ENCODE peak calls at places on chromosomes 3 and 15, in five cellular contexts. G is fibroblast of lung, Q is GM23248, U is mesenchymal stem cell, A is neuronal stem cell. T is an unnamed sample.

GRCh38 chr15:48282186-48282585 is 49.0 kb upstream of the DUT start:
- DNase-seq in G (peak), Q (no peak), U (peak), A (no peak), T (no peak)

GRCh38 chr3:15055019-15055557 is 10.0 kb downstream of the MRPS25 start:
- DNase-seq in G (peak), Q (peak), U (no peak), A (no peak), T (no peak)

GRCh38 chr3:52194541-52195296 is 3.2 kb upstream of the ALAS1 start:
- DNase-seq in G (peak), Q (no peak), U (peak), A (no peak), T (no peak)

GRCh38 chr15:29156521-29156920 is 113.1 kb downstream of the NSMCE3 start:
- DNase-seq in G (no peak), Q (no peak), U (no peak), A (no peak), T (no peak)

GRCh38 chr3:182305881-182306665 is 487.2 kb upstream of the ATP11B start:
- DNase-seq in G (no peak), Q (no peak), U (no peak), A (no peak), T (no peak)

GRCh38 chr15:101689901-101690300 is 34.4 kb downstream of the TARS3 start:
- DNase-seq in G (peak), Q (peak), U (peak), A (no peak), T (no peak)

GRCh38 chr15:49501586-49501985 is 78.5 kb downstream of the FGF7 start:
- DNase-seq in G (no peak), Q (no peak), U (no peak), A (no peak), T (no peak)

GRCh38 chr15:67017318-67017717 is 48.1 kb upstream of the SMAD3 start:
- DNase-seq in G (no peak), Q (no peak), U (no peak), A (no peak), T (no peak)

GRCh38 chr3:138082085-138082991 is 33.1 kb downstream of the DZIP1L start:
- DNase-seq in G (peak), Q (peak), U (peak), A (no peak), T (peak)

GRCh38 chr3:181772166-181772565 is 60.4 kb downstream of the SOX2 start:
- DNase-seq in G (no peak), Q (no peak), U (peak), A (no peak), T (no peak)

GRCh38 chr15:29092376-29093064 is 177.1 kb downstream of the NSMCE3 start:
- DNase-seq in G (no peak), Q (no peak), U (no peak), A (no peak), T (no peak)

GRCh38 chr3:64203216-64203615 is 22.1 kb downstream of the PRICKLE2 start:
- DNase-seq in G (no peak), Q (peak), U (no peak), A (no peak), T (no peak)

GRCh38 chr15:89433686-89434085 is 62.7 kb downstream of the RHCG start:
- DNase-seq in G (no peak), Q (no peak), U (no peak), A (no peak), T (no peak)

GRCh38 chr3:54965746-54966145 is 37.9 kb upstream of the LRTM1 start:
- DNase-seq in G (peak), Q (peak), U (peak), A (no peak), T (no peak)

GRCh38 chr3:140791368-140791767 is 113.5 kb downstream of the TRIM42 start:
- DNase-seq in G (no peak), Q (no peak), U (no peak), A (no peak), T (no peak)

GRCh38 chr15:33242165-33242564 is 47.7 kb upstream of the FMN1 start:
- DNase-seq in G (no peak), Q (peak), U (peak), A (no peak), T (peak)

GRCh38 chr3:22029480-22029879 is 278.5 kb upstream of the ZNF385D start:
- DNase-seq in G (no peak), Q (no peak), U (no peak), A (no peak), T (no peak)

GRCh38 chr15:67119238-67119846 is 53.9 kb downstream of the SMAD3 start:
- DNase-seq in G (no peak), Q (no peak), U (no peak), A (no peak), T (no peak)

DNA sequence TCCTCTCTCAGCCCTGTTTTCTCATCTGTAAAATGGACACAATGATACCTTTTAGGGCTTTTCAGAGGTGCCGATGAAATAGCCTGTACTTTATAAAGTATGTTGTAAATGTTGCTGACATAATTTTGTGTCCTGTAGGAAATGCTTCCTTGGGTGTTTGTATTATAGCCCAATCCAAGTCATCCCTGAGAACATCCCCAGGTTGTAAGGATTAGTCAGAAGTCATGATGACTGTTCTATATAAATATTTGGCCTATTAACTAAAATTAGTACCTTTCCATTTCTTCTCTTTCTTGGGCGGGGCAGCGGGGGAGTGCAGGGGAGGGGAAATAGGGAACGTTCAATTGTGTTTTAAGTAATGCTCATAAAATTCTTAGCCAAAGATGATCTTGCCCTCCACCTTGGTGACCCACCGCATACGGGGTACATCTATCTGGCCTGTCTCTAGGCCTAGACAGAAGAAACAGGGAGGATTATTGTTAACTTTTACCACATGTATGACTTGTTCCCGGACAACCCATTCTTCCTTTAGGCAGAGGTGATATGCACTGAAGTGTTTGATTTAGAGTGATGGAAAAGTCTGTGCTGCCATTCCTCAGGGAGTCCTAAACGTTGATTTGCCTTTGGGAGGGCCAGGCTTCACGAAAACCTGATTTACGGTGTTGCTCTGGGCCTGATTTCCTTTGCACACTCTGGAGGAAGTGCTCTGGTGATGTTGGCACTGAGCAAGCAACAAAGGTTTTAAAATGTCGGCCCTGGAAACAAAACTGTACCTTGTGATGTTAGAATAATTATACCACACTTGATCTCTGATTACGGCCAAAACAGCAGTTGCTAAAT is 120.5 kb downstream of the VGLL4 start:
- DNase-seq in G (no peak), Q (no peak), U (peak), A (no peak), T (no peak)
- H2AFZ ChIP-seq in G (no peak), Q (no peak), U (no peak), A (no peak), T (peak)

DNA sequence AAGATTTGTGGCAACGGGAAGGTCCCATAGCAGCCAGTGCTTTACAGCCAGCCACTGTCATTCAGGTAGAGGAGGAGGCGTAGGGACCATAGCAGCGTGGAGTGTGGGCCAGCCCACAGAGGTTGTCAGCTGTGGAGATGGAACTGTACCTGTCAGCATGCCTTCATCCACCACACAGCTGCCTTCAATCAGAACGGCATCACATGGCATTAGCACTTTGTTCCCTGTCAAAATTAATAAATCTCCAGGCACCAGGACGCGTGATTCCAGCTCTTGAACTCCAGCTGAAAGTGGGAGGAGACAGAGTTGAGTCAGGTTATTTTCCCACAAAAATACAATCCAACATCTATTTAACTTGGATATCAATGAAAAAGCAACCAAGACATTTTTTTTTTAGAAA is 84.0 kb downstream of the ATP13A4 start:
- DNase-seq in G (no peak), Q (no peak), U (no peak), A (no peak), T (no peak)
- H2AFZ ChIP-seq in G (no peak), Q (no peak), U (no peak), A (no peak), T (no peak)

DNA sequence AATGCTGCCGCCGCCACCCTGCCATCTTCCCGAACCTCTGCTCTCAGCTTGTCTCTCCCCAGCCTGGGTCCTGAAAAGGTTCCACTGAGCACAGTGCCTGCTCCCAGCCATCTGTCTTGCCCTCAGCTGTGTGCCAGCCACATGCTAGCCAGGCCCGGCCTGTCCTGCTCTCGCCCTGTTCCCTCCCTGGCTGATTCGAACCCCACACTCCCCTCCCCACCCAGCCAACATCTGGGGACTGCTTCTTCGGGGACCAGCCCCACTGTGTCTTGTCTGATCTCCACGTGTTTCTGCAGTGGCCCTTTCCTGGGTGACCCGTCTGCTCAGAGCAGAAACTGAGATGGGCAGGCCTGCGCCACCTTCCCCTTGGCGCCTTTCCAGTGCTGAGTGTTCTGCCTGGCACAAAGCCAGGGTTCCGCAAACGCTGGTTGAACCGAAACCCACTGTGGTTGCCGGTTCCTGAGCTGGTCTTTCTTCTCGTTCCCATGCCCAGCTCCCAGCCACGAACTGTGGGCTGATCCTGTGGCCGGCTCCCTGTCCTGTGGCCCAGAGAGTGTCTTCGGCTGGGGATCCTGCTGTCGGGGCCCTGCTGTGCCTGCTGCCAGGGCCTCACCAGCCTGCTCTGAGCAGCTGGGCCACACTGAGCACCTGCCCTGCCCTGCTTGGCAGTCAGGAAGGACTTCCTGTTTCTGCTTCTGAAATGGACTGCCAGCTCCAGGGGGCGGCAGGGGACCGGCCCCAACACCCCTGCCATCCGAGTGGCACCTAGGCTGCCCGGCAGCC is 62.7 kb upstream of the KLF13 start:
- DNase-seq in G (no peak), Q (no peak), U (no peak), A (no peak), T (no peak)
- H2AFZ ChIP-seq in G (no peak), Q (no peak), U (no peak), A (no peak), T (peak)

GRCh38 chr3:184460276-184460675 is 80.4 kb downstream of the CHRD start:
- DNase-seq in G (no peak), Q (no peak), U (no peak), A (no peak), T (no peak)
- H2AFZ ChIP-seq in G (no peak), Q (no peak), U (no peak), A (no peak), T (no peak)

GRCh38 chr3:152083058-152083457 is 185.7 kb upstream of the MBNL1 start:
- DNase-seq in G (no peak), Q (no peak), U (no peak), A (no peak), T (no peak)
- H2AFZ ChIP-seq in G (no peak), Q (no peak), U (no peak), A (peak), T (no peak)

DNA sequence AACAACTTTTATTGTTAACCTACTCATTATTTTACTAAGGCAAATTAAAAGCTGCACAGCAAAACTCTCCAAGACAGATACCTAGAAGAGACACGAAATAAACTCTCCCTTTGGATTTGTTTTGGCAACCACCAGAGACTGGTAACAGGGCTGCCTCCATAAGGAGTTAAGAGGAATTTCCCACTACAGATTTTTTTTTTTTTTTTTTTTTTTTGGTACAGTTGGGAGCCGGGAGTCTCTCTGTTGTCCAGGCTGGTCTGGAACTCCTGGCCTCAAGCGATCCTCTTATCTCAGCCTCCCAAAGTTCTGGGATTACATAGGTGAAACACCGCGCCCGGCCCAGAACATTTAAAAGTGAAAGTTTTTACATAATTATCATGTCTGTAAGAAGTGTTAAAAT is 73.6 kb upstream of the VGLL4 start:
- DNase-seq in G (peak), Q (peak), U (peak), A (no peak), T (no peak)
- H2AFZ ChIP-seq in G (no peak), Q (peak), U (no peak), A (no peak), T (no peak)

GRCh38 chr3:134312873-134313838 is 61.1 kb downstream of the AMOTL2 start:
- DNase-seq in G (peak), Q (peak), U (peak), A (peak), T (no peak)
- H2AFZ ChIP-seq in G (no peak), Q (peak), U (peak), A (peak), T (peak)

GRCh38 chr15:62187425-62187824 is 22.3 kb upstream of the C2CD4B start:
- DNase-seq in G (no peak), Q (no peak), U (no peak), A (no peak), T (no peak)
- H2AFZ ChIP-seq in G (no peak), Q (no peak), U (no peak), A (no peak), T (no peak)

GRCh38 chr3:192188218-192188835 is 539.0 kb downstream of the FGF12 start:
- DNase-seq in G (peak), Q (peak), U (peak), A (peak), T (no peak)
- H2AFZ ChIP-seq in G (no peak), Q (no peak), U (no peak), A (no peak), T (no peak)

GRCh38 chr3:127079211-127079610 is 96.3 kb downstream of the PLXNA1 start:
- DNase-seq in G (no peak), Q (no peak), U (no peak), A (no peak), T (no peak)
- H2AFZ ChIP-seq in G (no peak), Q (no peak), U (no peak), A (no peak), T (no peak)